ENCODE peak calls at places on chromosomes 4 and X, in ten cellular contexts. Q, E, V, N, C, I, S, K, U and Z are unnamed samples.

GRCh38 chr4:101306225-101306624 is 41.1 kb downstream of the PPP3CA start:
- DNase-seq in I (peak), E (no peak), Q (no peak), K (no peak), S (no peak), C (no peak), U (no peak), N (peak), V (no peak), Z (no peak)

GRCh38 chr4:117783716-117784115 is 250.6 kb upstream of the NDST3 start:
- DNase-seq in Q (no peak), U (no peak), V (no peak), C (no peak), I (peak), K (no peak), N (peak), S (peak), E (no peak), Z (no peak)

GRCh38 chr4:26321326-26322276 is 787 bp downstream of the RBPJ start:
- DNase-seq in S (peak), Q (peak), C (peak), V (peak), N (no peak), U (peak), E (no peak), I (peak), K (peak), Z (no peak)

GRCh38 chr4:125225806-125226205 is 88.9 kb upstream of the FAT4 start:
- DNase-seq in N (no peak), E (no peak), C (no peak), S (peak), K (no peak), I (no peak), U (no peak), V (no peak), Q (no peak), Z (no peak)

GRCh38 chr4:8115916-8116315 is 42.7 kb downstream of the ABLIM2 start:
- DNase-seq in C (no peak), S (no peak), E (no peak), N (no peak), K (no peak), V (no peak), Q (no peak), U (no peak), I (no peak), Z (no peak)

GRCh38 chr4:3483471-3483921 is 20.4 kb downstream of the DOK7 start:
- DNase-seq in V (peak), Q (no peak), K (no peak), U (no peak), N (no peak), E (no peak), I (peak), C (peak), S (no peak), Z (peak)

GRCh38 chr4:89837385-89837995 is 529 bp upstream of the SNCA start:
- DNase-seq in E (no peak), V (no peak), I (peak), K (peak), Q (no peak), S (peak), C (peak), U (peak), N (peak), Z (no peak)

GRCh38 chr4:128757712-128758111 is 51.8 kb upstream of the JADE1 start:
- DNase-seq in E (peak), U (no peak), I (no peak), N (no peak), Q (no peak), C (no peak), S (peak), K (no peak), V (peak), Z (peak)

GRCh38 chr4:54091637-54092404 is 8.1 kb upstream of the GSX2 start:
- DNase-seq in C (peak), N (peak), Q (peak), U (peak), K (peak), S (peak), V (peak), I (peak), E (peak), Z (no peak)

GRCh38 chrX:47218280-47218919 is at the start of gene CDK16:
- DNase-seq in K (peak), U (peak), C (peak), N (peak), I (peak), V (peak), Q (peak), E (peak), S (peak), Z (peak)

GRCh38 chr4:38717604-38718003 is 53.6 kb downstream of the KLF3 start:
- DNase-seq in E (no peak), V (no peak), N (no peak), S (peak), I (peak), C (peak), K (peak), Q (no peak), U (no peak), Z (peak)

GRCh38 chr4:107094332-107094731 is 58.2 kb upstream of the DKK2 start:
- DNase-seq in V (no peak), E (no peak), I (peak), N (peak), S (peak), U (no peak), Q (no peak), C (peak), K (peak), Z (no peak)

GRCh38 chrX:41259516-41259915 is 74.4 kb upstream of the DDX3X start:
- DNase-seq in N (no peak), V (no peak), C (no peak), S (no peak), K (no peak), U (no peak), E (peak), I (peak), Q (no peak), Z (no peak)

GRCh38 chrX:47247206-47247998 is 14.6 kb downstream of the USP11 start:
- DNase-seq in N (peak), Q (no peak), C (peak), S (peak), I (peak), U (no peak), E (no peak), V (no peak), K (peak), Z (no peak)

GRCh38 chrX:153774576-153775292 is 6.1 kb upstream of the SRPK3 start:
- DNase-seq in I (no peak), N (no peak), K (no peak), E (no peak), Q (no peak), C (no peak), V (no peak), S (no peak), U (no peak), Z (no peak)

GRCh38 chrX:107205770-107206696 is at the start of the genes DNAAF6 and NUP62CL:
- DNase-seq in Q (peak), U (peak), V (peak), C (peak), K (peak), E (peak), I (peak), S (peak), N (peak), Z (peak)

GRCh38 chr4:19300213-19300612 is 951.5 kb upstream of the SLIT2 start:
- DNase-seq in Q (no peak), K (no peak), S (no peak), V (no peak), I (peak), U (no peak), C (no peak), E (no peak), N (peak), Z (no peak)

GRCh38 chr4:87559090-87559837 is 30.1 kb upstream of the SPARCL1 start:
- DNase-seq in U (no peak), E (no peak), S (no peak), I (no peak), N (no peak), C (no peak), Q (peak), K (no peak), V (no peak), Z (no peak)

GRCh38 chr4:82948647-82949204 is 48.2 kb downstream of the THAP9 start:
- DNase-seq in Q (no peak), I (peak), S (peak), N (peak), K (peak), E (no peak), V (no peak), C (peak), U (no peak), Z (peak)

GRCh38 chrX:51743179-51743957 is at the start of gene GSPT2:
- DNase-seq in E (peak), Q (peak), N (peak), S (peak), U (peak), K (peak), I (peak), V (peak), C (peak), Z (peak)

GRCh38 chr4:55675196-55675793 is 39.2 kb upstream of the NMU start:
- DNase-seq in V (no peak), I (no peak), E (no peak), U (no peak), K (no peak), C (no peak), S (peak), Q (no peak), N (no peak), Z (peak)
- H3K4me3 ChIP-seq in V (no peak), I (no peak), E (no peak), U (no peak), K (no peak), C (no peak), S (no peak), Q (no peak), N (no peak), Z (no peak)

GRCh38 chrX:56253832-56254703 is 21.9 kb downstream of the KLF8 start:
- DNase-seq in C (no peak), S (no peak), Q (no peak), K (no peak), V (no peak), U (no peak), E (no peak), N (no peak), I (no peak), Z (no peak)

GRCh38 chrX:56248492-56248891 is 16.3 kb downstream of the KLF8 start:
- DNase-seq in N (peak), S (peak), K (peak), E (peak), C (peak), U (peak), I (peak), Q (peak), V (no peak), Z (no peak)
- H3K4me3 ChIP-seq in N (no peak), S (no peak), K (no peak), E (no peak), C (no peak), U (no peak), I (no peak), Q (no peak), V (no peak), Z (no peak)

GRCh38 chr4:99664703-99665102 is 7.1 kb upstream of the C4orf54 start:
- DNase-seq in K (no peak), V (no peak), N (no peak), C (no peak), I (no peak), U (no peak), S (no peak), E (no peak), Q (no peak), Z (no peak)
- H3K4me3 ChIP-seq in K (no peak), V (no peak), N (no peak), C (no peak), I (no peak), U (no peak), S (no peak), E (no peak), Q (no peak), Z (no peak)

GRCh38 chrX:129678881-129679195 is 24.1 kb upstream of the APLN start:
- DNase-seq in U (no peak), N (no peak), Q (no peak), V (no peak), K (no peak), I (no peak), C (no peak), E (no peak), S (no peak), Z (no peak)

GRCh38 chrX:129682979-129683378 is 28.2 kb upstream of the APLN start:
- DNase-seq in U (no peak), S (no peak), K (no peak), V (no peak), N (no peak), C (no peak), Q (no peak), E (no peak), I (no peak), Z (no peak)

GRCh38 chrX:129679856-129680255 is 25.1 kb upstream of the APLN start:
- DNase-seq in V (no peak), E (no peak), S (no peak), I (no peak), U (no peak), N (no peak), K (no peak), C (peak), Q (no peak), Z (no peak)

GRCh38 chrX:129678176-129678880 is 23.6 kb upstream of the APLN start:
- DNase-seq in Q (peak), V (peak), E (peak), S (no peak), U (peak), C (no peak), K (no peak), I (peak), N (no peak), Z (no peak)
- H3K4me3 ChIP-seq in Q (no peak), V (peak), E (no peak), S (peak), U (peak), C (peak), K (peak), I (peak), N (peak), Z (peak)

GRCh38 chrX:112670290-112670689 is 9.4 kb downstream of the LHFPL1 start:
- DNase-seq in N (no peak), Q (no peak), V (no peak), E (no peak), C (no peak), S (no peak), I (no peak), K (no peak), U (no peak), Z (no peak)
- H3K4me3 ChIP-seq in N (no peak), Q (no peak), V (no peak), E (no peak), C (no peak), S (no peak), I (no peak), K (no peak), U (no peak), Z (no peak)

GRCh38 chr4:166034965-166035364 is 161.9 kb downstream of the TLL1 start:
- DNase-seq in I (no peak), N (no peak), S (no peak), K (no peak), U (no peak), E (no peak), C (no peak), Q (no peak), V (no peak), Z (no peak)
- H3K4me3 ChIP-seq in I (no peak), N (no peak), S (no peak), K (no peak), U (no peak), E (no peak), C (no peak), Q (no peak), V (no peak), Z (no peak)

DNA sequence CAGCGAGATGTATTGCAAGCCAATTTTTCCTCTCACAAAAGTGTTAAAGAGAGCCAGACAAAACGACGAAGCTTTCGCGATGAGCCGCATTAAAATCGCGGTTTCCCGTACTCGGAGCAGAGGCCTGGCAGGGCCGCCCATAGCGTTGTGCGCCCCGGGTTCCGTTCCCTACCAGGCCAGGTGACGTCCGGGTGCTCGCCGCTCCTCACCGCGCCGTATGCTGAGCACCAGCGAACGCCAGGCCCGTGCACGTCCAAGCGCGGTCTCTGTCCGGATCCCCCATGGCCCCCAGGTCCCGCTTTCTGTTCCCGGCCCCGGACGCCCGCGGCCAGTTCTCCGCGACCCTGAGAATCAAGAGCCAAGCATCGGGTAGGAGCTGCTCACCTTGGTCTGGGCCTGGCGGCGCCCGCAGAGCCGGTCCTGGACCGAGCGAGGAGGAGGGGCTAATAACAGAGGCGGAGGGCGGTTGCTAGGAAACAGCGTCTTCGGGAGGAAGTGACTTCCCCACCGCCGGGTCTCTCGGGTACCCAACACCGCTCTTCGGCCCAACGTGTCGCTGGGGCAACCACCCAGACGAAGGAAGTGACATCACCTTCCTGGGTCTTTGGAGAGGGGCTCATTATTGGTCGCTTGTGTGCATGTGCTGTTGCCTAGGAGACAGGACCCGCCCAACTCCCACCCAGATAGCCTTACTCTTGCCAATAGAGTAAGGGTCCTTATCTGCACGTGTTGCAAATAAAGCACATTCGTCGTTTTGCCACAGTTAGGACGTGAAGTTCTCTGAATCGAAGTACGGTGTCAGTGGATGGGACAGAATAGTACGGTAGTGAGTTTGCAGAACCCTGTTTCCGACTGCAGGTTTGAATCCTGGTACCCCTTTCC is at the start of gene MAP9:
- DNase-seq in I (peak), N (peak), K (peak), V (peak), Q (peak), U (peak), E (peak), S (peak), C (peak), Z (peak)
- H3K4me3 ChIP-seq in I (peak), N (peak), K (peak), V (peak), Q (peak), U (peak), E (peak), S (peak), C (peak), Z (peak)